ENCODE peak calls at places on chromosome 1, in nine cellular contexts. One of them, this sample, is unnamed.

GRCh38 chr1:40625076-40625475 is 40.4 kb downstream of the RIMS3 start:
- DNase-seq in fibroblast of mammary gland: no peak
- DNase-seq in substantia nigra: no peak
- DNase-seq in astrocyte: no peak
- DNase-seq in effector CD4-positive, alpha-beta T cell: no peak
- DNase-seq in RWPE1: no peak
- DNase-seq in lower leg skin: peak
- DNase-seq in mammary epithelial cell: peak
- DNase-seq in type B pancreatic cell: no peak
- DNase-seq in this sample: no peak

GRCh38 chr1:63322944-63323865 is 838 bp downstream of the FOXD3 start:
- DNase-seq in mammary epithelial cell: peak
- DNase-seq in fibroblast of mammary gland: peak
- DNase-seq in astrocyte: no peak
- DNase-seq in effector CD4-positive, alpha-beta T cell: no peak
- DNase-seq in RWPE1: no peak
- DNase-seq in type B pancreatic cell: no peak
- DNase-seq in lower leg skin: peak
- DNase-seq in substantia nigra: no peak
- DNase-seq in this sample: peak

GRCh38 chr1:2979191-2980072 is 41.8 kb upstream of the ACTRT2 start:
- DNase-seq in effector CD4-positive, alpha-beta T cell: no peak
- DNase-seq in lower leg skin: peak
- DNase-seq in substantia nigra: no peak
- DNase-seq in fibroblast of mammary gland: no peak
- DNase-seq in RWPE1: no peak
- DNase-seq in astrocyte: no peak
- DNase-seq in type B pancreatic cell: peak
- DNase-seq in mammary epithelial cell: no peak
- DNase-seq in this sample: peak

GRCh38 chr1:115640384-115640783 is 1.4 kb upstream of the VANGL1 start:
- DNase-seq in RWPE1: no peak
- DNase-seq in lower leg skin: no peak
- DNase-seq in effector CD4-positive, alpha-beta T cell: no peak
- DNase-seq in type B pancreatic cell: no peak
- DNase-seq in mammary epithelial cell: no peak
- DNase-seq in fibroblast of mammary gland: no peak
- DNase-seq in astrocyte: no peak
- DNase-seq in substantia nigra: no peak
- DNase-seq in this sample: no peak

GRCh38 chr1:147167361-147167760 is 4.9 kb downstream of the PRKAB2 start:
- DNase-seq in mammary epithelial cell: peak
- DNase-seq in effector CD4-positive, alpha-beta T cell: no peak
- DNase-seq in fibroblast of mammary gland: peak
- DNase-seq in type B pancreatic cell: no peak
- DNase-seq in substantia nigra: no peak
- DNase-seq in RWPE1: peak
- DNase-seq in astrocyte: peak
- DNase-seq in lower leg skin: no peak
- DNase-seq in this sample: no peak

GRCh38 chr1:15691434-15692032 is 7.4 kb downstream of the PLEKHM2 start:
- DNase-seq in mammary epithelial cell: no peak
- DNase-seq in lower leg skin: no peak
- DNase-seq in substantia nigra: no peak
- DNase-seq in effector CD4-positive, alpha-beta T cell: no peak
- DNase-seq in fibroblast of mammary gland: peak
- DNase-seq in astrocyte: no peak
- DNase-seq in type B pancreatic cell: no peak
- DNase-seq in RWPE1: no peak
- DNase-seq in this sample: no peak

GRCh38 chr1:214427871-214428277 is 123.5 kb downstream of the PTPN14 start:
- DNase-seq in substantia nigra: no peak
- DNase-seq in fibroblast of mammary gland: peak
- DNase-seq in effector CD4-positive, alpha-beta T cell: peak
- DNase-seq in astrocyte: peak
- DNase-seq in lower leg skin: no peak
- DNase-seq in RWPE1: peak
- DNase-seq in mammary epithelial cell: peak
- DNase-seq in type B pancreatic cell: no peak
- DNase-seq in this sample: peak

GRCh38 chr1:5448486-5448885 is 543.7 kb downstream of the NPHP4 start:
- DNase-seq in effector CD4-positive, alpha-beta T cell: peak
- DNase-seq in mammary epithelial cell: no peak
- DNase-seq in astrocyte: no peak
- DNase-seq in RWPE1: no peak
- DNase-seq in fibroblast of mammary gland: no peak
- DNase-seq in substantia nigra: no peak
- DNase-seq in lower leg skin: no peak
- DNase-seq in type B pancreatic cell: no peak
- DNase-seq in this sample: no peak

GRCh38 chr1:102365074-102365473 is 368.3 kb upstream of the OLFM3 start:
- DNase-seq in substantia nigra: no peak
- DNase-seq in astrocyte: no peak
- DNase-seq in fibroblast of mammary gland: no peak
- DNase-seq in RWPE1: no peak
- DNase-seq in lower leg skin: no peak
- DNase-seq in type B pancreatic cell: no peak
- DNase-seq in effector CD4-positive, alpha-beta T cell: no peak
- DNase-seq in mammary epithelial cell: no peak
- DNase-seq in this sample: no peak

GRCh38 chr1:209642817-209643216 is 9.4 kb downstream of the LAMB3 start:
- DNase-seq in RWPE1: no peak
- DNase-seq in type B pancreatic cell: no peak
- DNase-seq in lower leg skin: no peak
- DNase-seq in astrocyte: no peak
- DNase-seq in fibroblast of mammary gland: no peak
- DNase-seq in substantia nigra: no peak
- DNase-seq in mammary epithelial cell: no peak
- DNase-seq in effector CD4-positive, alpha-beta T cell: no peak
- DNase-seq in this sample: no peak

GRCh38 chr1:230067871-230068814 is 1.1 kb downstream of the GALNT2 start:
- DNase-seq in type B pancreatic cell: no peak
- DNase-seq in RWPE1: peak
- DNase-seq in fibroblast of mammary gland: no peak
- DNase-seq in substantia nigra: peak
- DNase-seq in astrocyte: no peak
- DNase-seq in lower leg skin: peak
- DNase-seq in mammary epithelial cell: peak
- DNase-seq in effector CD4-positive, alpha-beta T cell: no peak
- DNase-seq in this sample: peak

GRCh38 chr1:55310517-55310927 is 95.4 kb upstream of the USP24 start:
- DNase-seq in effector CD4-positive, alpha-beta T cell: no peak
- DNase-seq in RWPE1: peak
- DNase-seq in substantia nigra: no peak
- DNase-seq in lower leg skin: peak
- DNase-seq in mammary epithelial cell: peak
- DNase-seq in fibroblast of mammary gland: peak
- DNase-seq in astrocyte: peak
- DNase-seq in type B pancreatic cell: no peak
- DNase-seq in this sample: no peak

GRCh38 chr1:23473037-23473800 is 10.8 kb downstream of the ASAP3 start:
- DNase-seq in RWPE1: peak
- DNase-seq in lower leg skin: no peak
- DNase-seq in type B pancreatic cell: no peak
- DNase-seq in astrocyte: peak
- DNase-seq in mammary epithelial cell: peak
- DNase-seq in substantia nigra: no peak
- DNase-seq in effector CD4-positive, alpha-beta T cell: no peak
- DNase-seq in fibroblast of mammary gland: peak
- DNase-seq in this sample: no peak

GRCh38 chr1:201517631-201518030 is 10.7 kb upstream of the CSRP1 start:
- DNase-seq in RWPE1: peak
- DNase-seq in fibroblast of mammary gland: no peak
- DNase-seq in mammary epithelial cell: peak
- DNase-seq in astrocyte: no peak
- DNase-seq in lower leg skin: no peak
- DNase-seq in type B pancreatic cell: no peak
- DNase-seq in effector CD4-positive, alpha-beta T cell: no peak
- DNase-seq in substantia nigra: no peak
- DNase-seq in this sample: no peak

GRCh38 chr1:63885899-63886298 is 112.1 kb downstream of the ROR1 start:
- DNase-seq in RWPE1: no peak
- DNase-seq in type B pancreatic cell: no peak
- DNase-seq in substantia nigra: no peak
- DNase-seq in mammary epithelial cell: no peak
- DNase-seq in astrocyte: no peak
- DNase-seq in lower leg skin: no peak
- DNase-seq in effector CD4-positive, alpha-beta T cell: no peak
- DNase-seq in fibroblast of mammary gland: no peak
- DNase-seq in this sample: no peak

GRCh38 chr1:211468595-211468994 is 23.4 kb downstream of the RD3 start:
- DNase-seq in lower leg skin: peak
- DNase-seq in effector CD4-positive, alpha-beta T cell: no peak
- DNase-seq in substantia nigra: no peak
- DNase-seq in type B pancreatic cell: no peak
- DNase-seq in mammary epithelial cell: no peak
- DNase-seq in fibroblast of mammary gland: peak
- DNase-seq in astrocyte: no peak
- DNase-seq in RWPE1: no peak
- DNase-seq in this sample: no peak

GRCh38 chr1:65179148-65179547 is 31.1 kb downstream of the AK4 start:
- DNase-seq in type B pancreatic cell: no peak
- DNase-seq in astrocyte: no peak
- DNase-seq in fibroblast of mammary gland: no peak
- DNase-seq in effector CD4-positive, alpha-beta T cell: no peak
- DNase-seq in lower leg skin: no peak
- DNase-seq in substantia nigra: no peak
- DNase-seq in mammary epithelial cell: no peak
- DNase-seq in RWPE1: no peak
- DNase-seq in this sample: no peak

GRCh38 chr1:54487571-54488050 is 60.4 kb upstream of the ACOT11 start:
- DNase-seq in mammary epithelial cell: no peak
- DNase-seq in astrocyte: no peak
- DNase-seq in RWPE1: no peak
- DNase-seq in type B pancreatic cell: no peak
- DNase-seq in fibroblast of mammary gland: no peak
- DNase-seq in lower leg skin: peak
- DNase-seq in effector CD4-positive, alpha-beta T cell: no peak
- DNase-seq in substantia nigra: peak
- DNase-seq in this sample: peak

GRCh38 chr1:209620484-209620879 is 31.7 kb downstream of the LAMB3 start:
- DNase-seq in type B pancreatic cell: no peak
- DNase-seq in fibroblast of mammary gland: peak
- DNase-seq in astrocyte: no peak
- DNase-seq in effector CD4-positive, alpha-beta T cell: no peak
- DNase-seq in lower leg skin: no peak
- DNase-seq in substantia nigra: no peak
- DNase-seq in mammary epithelial cell: no peak
- DNase-seq in RWPE1: no peak
- DNase-seq in this sample: no peak

GRCh38 chr1:218380125-218380977 is 35.2 kb downstream of the TGFB2 start:
- DNase-seq in substantia nigra: no peak
- DNase-seq in RWPE1: peak
- DNase-seq in astrocyte: peak
- DNase-seq in fibroblast of mammary gland: peak
- DNase-seq in lower leg skin: no peak
- DNase-seq in type B pancreatic cell: no peak
- DNase-seq in effector CD4-positive, alpha-beta T cell: no peak
- DNase-seq in mammary epithelial cell: peak
- DNase-seq in this sample: no peak

GRCh38 chr1:201655243-201655642 is 116.3 kb downstream of the NAV1 start:
- DNase-seq in mammary epithelial cell: no peak
- DNase-seq in type B pancreatic cell: peak
- DNase-seq in effector CD4-positive, alpha-beta T cell: no peak
- DNase-seq in fibroblast of mammary gland: peak
- DNase-seq in lower leg skin: peak
- DNase-seq in substantia nigra: no peak
- DNase-seq in astrocyte: peak
- DNase-seq in RWPE1: no peak
- DNase-seq in this sample: no peak

GRCh38 chr1:106022312-106022902 is 1034.1 kb upstream of the PRMT6 start:
- DNase-seq in effector CD4-positive, alpha-beta T cell: no peak
- DNase-seq in type B pancreatic cell: no peak
- DNase-seq in fibroblast of mammary gland: peak
- DNase-seq in astrocyte: no peak
- DNase-seq in lower leg skin: no peak
- DNase-seq in substantia nigra: no peak
- DNase-seq in RWPE1: peak
- DNase-seq in mammary epithelial cell: no peak
- DNase-seq in this sample: no peak

GRCh38 chr1:14649976-14650375 is 51.5 kb downstream of the KAZN start:
- DNase-seq in RWPE1: no peak
- DNase-seq in substantia nigra: no peak
- DNase-seq in mammary epithelial cell: no peak
- DNase-seq in effector CD4-positive, alpha-beta T cell: no peak
- DNase-seq in fibroblast of mammary gland: no peak
- DNase-seq in astrocyte: no peak
- DNase-seq in lower leg skin: no peak
- DNase-seq in type B pancreatic cell: no peak
- DNase-seq in this sample: no peak

GRCh38 chr1:207871117-207871649 is 39.7 kb downstream of the CD34 start:
- DNase-seq in lower leg skin: no peak
- DNase-seq in type B pancreatic cell: peak
- DNase-seq in astrocyte: no peak
- DNase-seq in mammary epithelial cell: no peak
- DNase-seq in effector CD4-positive, alpha-beta T cell: no peak
- DNase-seq in fibroblast of mammary gland: no peak
- DNase-seq in RWPE1: no peak
- DNase-seq in substantia nigra: no peak
- DNase-seq in this sample: no peak

GRCh38 chr1:20411196-20411980 is 74.6 kb downstream of the CAMK2N1 start:
- DNase-seq in mammary epithelial cell: peak
- DNase-seq in effector CD4-positive, alpha-beta T cell: no peak
- DNase-seq in astrocyte: peak
- DNase-seq in RWPE1: peak
- DNase-seq in type B pancreatic cell: peak
- DNase-seq in substantia nigra: no peak
- DNase-seq in lower leg skin: peak
- DNase-seq in fibroblast of mammary gland: peak
- DNase-seq in this sample: no peak

This sample was measured in spleen.